ENCODE peak calls at places on chromosomes 3 and 15, in six cellular contexts. One of them, this sample, is unnamed. For H3K4me1, the result is how much of the 10 kb centered on the place peaks cover.

GRCh38 chr3:102229062-102229655 is 205.7 kb upstream of the ZPLD1 start:
- DNase-seq in CD8-positive, alpha-beta T cell: peak
- DNase-seq in spleen: no peak
- DNase-seq in hepatocyte: peak
- DNase-seq in GM23338: peak
- DNase-seq in A549: peak
- DNase-seq in this sample: peak

GRCh38 chr15:69380100-69380725 is 33.9 kb upstream of the KIF23 start:
- DNase-seq in CD8-positive, alpha-beta T cell: no peak
- DNase-seq in spleen: no peak
- DNase-seq in hepatocyte: no peak
- DNase-seq in GM23338: peak
- DNase-seq in A549: peak
- DNase-seq in this sample: no peak

GRCh38 chr15:66906660-66907059 is 158.7 kb upstream of the SMAD3 start:
- DNase-seq in CD8-positive, alpha-beta T cell: no peak
- DNase-seq in spleen: no peak
- DNase-seq in hepatocyte: no peak
- DNase-seq in GM23338: no peak
- DNase-seq in A549: no peak
- DNase-seq in this sample: no peak

GRCh38 chr3:120450914-120451669 is at the start of gene FSTL1:
- DNase-seq in CD8-positive, alpha-beta T cell: no peak
- DNase-seq in spleen: peak
- DNase-seq in hepatocyte: peak
- DNase-seq in GM23338: peak
- DNase-seq in A549: no peak
- DNase-seq in this sample: no peak

GRCh38 chr15:93048759-93049161 is 40.3 kb downstream of the RGMA start:
- DNase-seq in CD8-positive, alpha-beta T cell: no peak
- DNase-seq in spleen: no peak
- DNase-seq in hepatocyte: no peak
- DNase-seq in GM23338: no peak
- DNase-seq in A549: no peak
- DNase-seq in this sample: no peak

GRCh38 chr3:38084969-38085942 is 46.2 kb downstream of the DLEC1 start:
- DNase-seq in CD8-positive, alpha-beta T cell: no peak
- DNase-seq in spleen: no peak
- DNase-seq in hepatocyte: no peak
- DNase-seq in GM23338: no peak
- DNase-seq in A549: no peak
- DNase-seq in this sample: no peak

GRCh38 chr3:131608741-131609140 is 106.0 kb upstream of the MRPL3 start:
- DNase-seq in CD8-positive, alpha-beta T cell: no peak
- DNase-seq in spleen: no peak
- DNase-seq in hepatocyte: no peak
- DNase-seq in GM23338: no peak
- DNase-seq in A549: no peak
- DNase-seq in this sample: no peak

GRCh38 chr15:77455696-77456293 is 35.1 kb downstream of the HMG20A start:
- DNase-seq in CD8-positive, alpha-beta T cell: no peak
- DNase-seq in spleen: no peak
- DNase-seq in hepatocyte: peak
- DNase-seq in GM23338: no peak
- DNase-seq in A549: no peak
- DNase-seq in this sample: no peak

GRCh38 chr3:122719273-122719921 is 38.8 kb downstream of the PARP14 start:
- DNase-seq in CD8-positive, alpha-beta T cell: no peak
- DNase-seq in spleen: no peak
- DNase-seq in hepatocyte: no peak
- DNase-seq in GM23338: no peak
- DNase-seq in A549: no peak
- DNase-seq in this sample: no peak

GRCh38 chr3:81218023-81218422 is 543.4 kb downstream of the GBE1 start:
- DNase-seq in CD8-positive, alpha-beta T cell: no peak
- DNase-seq in spleen: no peak
- DNase-seq in hepatocyte: peak
- DNase-seq in GM23338: peak
- DNase-seq in A549: peak
- DNase-seq in this sample: no peak

GRCh38 chr15:45307230-45307924 is 55.3 kb downstream of the SLC28A2 start:
- DNase-seq in CD8-positive, alpha-beta T cell: no peak
- DNase-seq in spleen: no peak
- DNase-seq in hepatocyte: peak
- DNase-seq in GM23338: peak
- DNase-seq in A549: peak
- DNase-seq in this sample: no peak

GRCh38 chr15:66698318-66698961 is 3.6 kb upstream of the SMAD6 start:
- DNase-seq in CD8-positive, alpha-beta T cell: no peak
- DNase-seq in spleen: no peak
- DNase-seq in hepatocyte: peak
- DNase-seq in GM23338: peak
- DNase-seq in A549: peak
- DNase-seq in this sample: peak

GRCh38 chr15:93543093-93543492 is 454.1 kb upstream of the RGMA start:
- DNase-seq in CD8-positive, alpha-beta T cell: no peak
- DNase-seq in spleen: no peak
- DNase-seq in hepatocyte: no peak
- DNase-seq in GM23338: no peak
- DNase-seq in A549: no peak
- DNase-seq in this sample: no peak

GRCh38 chr3:196650740-196651311 is 11.3 kb downstream of the NRROS start:
- DNase-seq in CD8-positive, alpha-beta T cell: no peak
- DNase-seq in spleen: no peak
- DNase-seq in hepatocyte: peak
- DNase-seq in GM23338: no peak
- DNase-seq in A549: peak
- DNase-seq in this sample: peak

GRCh38 chr3:58491506-58492384 is at the start of gene KCTD6:
- DNase-seq in CD8-positive, alpha-beta T cell: peak
- DNase-seq in spleen: peak
- DNase-seq in hepatocyte: peak
- DNase-seq in GM23338: peak
- DNase-seq in A549: peak
- DNase-seq in this sample: peak

GRCh38 chr3:194879991-194880939 is 194.6 kb downstream of the FAM43A start:
- DNase-seq in CD8-positive, alpha-beta T cell: no peak
- DNase-seq in spleen: peak
- DNase-seq in hepatocyte: no peak
- DNase-seq in GM23338: no peak
- DNase-seq in A549: no peak
- DNase-seq in this sample: peak

GRCh38 chr3:112813723-112814171 is 32.9 kb downstream of the CD200R1L start:
- DNase-seq in CD8-positive, alpha-beta T cell: no peak
- DNase-seq in spleen: peak
- DNase-seq in hepatocyte: no peak
- DNase-seq in GM23338: no peak
- DNase-seq in A549: no peak
- DNase-seq in this sample: no peak

GRCh38 chr3:25412269-25412668 is 15.8 kb upstream of the RARB start:
- DNase-seq in CD8-positive, alpha-beta T cell: no peak
- DNase-seq in spleen: no peak
- DNase-seq in hepatocyte: peak
- DNase-seq in GM23338: no peak
- DNase-seq in A549: peak
- DNase-seq in this sample: no peak

GRCh38 chr3:27176256-27176655 is 192.9 kb downstream of the NEK10 start:
- DNase-seq in CD8-positive, alpha-beta T cell: no peak
- DNase-seq in spleen: no peak
- DNase-seq in hepatocyte: no peak
- DNase-seq in GM23338: no peak
- DNase-seq in A549: no peak
- DNase-seq in this sample: no peak

GRCh38 chr15:29090617-29091466 is 178.8 kb downstream of the NSMCE3 start:
- DNase-seq in CD8-positive, alpha-beta T cell: peak
- DNase-seq in spleen: peak
- DNase-seq in hepatocyte: peak
- DNase-seq in GM23338: peak
- DNase-seq in A549: peak
- DNase-seq in this sample: no peak

GRCh38 chr3:83738202-83738601 is 1220.6 kb upstream of the CADM2 start:
- DNase-seq in CD8-positive, alpha-beta T cell: no peak
- DNase-seq in spleen: no peak
- DNase-seq in hepatocyte: no peak
- DNase-seq in GM23338: no peak
- DNase-seq in A549: no peak
- DNase-seq in this sample: no peak

GRCh38 chr3:172383306-172383796 is 64.9 kb downstream of the GHSR start:
- DNase-seq in CD8-positive, alpha-beta T cell: no peak
- DNase-seq in spleen: no peak
- DNase-seq in hepatocyte: no peak
- DNase-seq in GM23338: no peak
- DNase-seq in A549: no peak
- DNase-seq in this sample: no peak

GRCh38 chr3:141266186-141266585 is 34.6 kb downstream of the PXYLP1 start:
- DNase-seq in CD8-positive, alpha-beta T cell: no peak
- DNase-seq in spleen: no peak
- DNase-seq in hepatocyte: no peak
- DNase-seq in GM23338: no peak
- DNase-seq in A549: no peak
- DNase-seq in this sample: no peak

GRCh38 chr3:98564282-98565005 is 29.0 kb downstream of the CPOX start:
- DNase-seq in CD8-positive, alpha-beta T cell: peak
- DNase-seq in spleen: no peak
- DNase-seq in hepatocyte: no peak
- DNase-seq in GM23338: no peak
- DNase-seq in A549: no peak
- DNase-seq in this sample: no peak

GRCh38 chr15:50879016-50879415 is 29.5 kb upstream of the AP4E1 start:
- DNase-seq in CD8-positive, alpha-beta T cell: no peak
- DNase-seq in spleen: no peak
- DNase-seq in hepatocyte: no peak
- DNase-seq in GM23338: no peak
- DNase-seq in A549: no peak
- DNase-seq in this sample: no peak

GRCh38 chr15:50876989-50877360 is 31.5 kb upstream of the AP4E1 start:
- DNase-seq in CD8-positive, alpha-beta T cell: peak
- DNase-seq in spleen: no peak
- DNase-seq in hepatocyte: peak
- DNase-seq in GM23338: peak
- DNase-seq in A549: peak
- DNase-seq in this sample: peak

GRCh38 chr15:50881121-50882048 is 27.1 kb upstream of the AP4E1 start:
- DNase-seq in CD8-positive, alpha-beta T cell: no peak
- DNase-seq in spleen: no peak
- DNase-seq in hepatocyte: no peak
- DNase-seq in GM23338: no peak
- DNase-seq in A549: no peak
- DNase-seq in this sample: no peak

GRCh38 chr15:50880651-50881114 is 27.8 kb upstream of the AP4E1 start:
- DNase-seq in CD8-positive, alpha-beta T cell: no peak
- DNase-seq in spleen: no peak
- DNase-seq in hepatocyte: no peak
- DNase-seq in GM23338: no peak
- DNase-seq in A549: no peak
- DNase-seq in this sample: no peak

DNA sequence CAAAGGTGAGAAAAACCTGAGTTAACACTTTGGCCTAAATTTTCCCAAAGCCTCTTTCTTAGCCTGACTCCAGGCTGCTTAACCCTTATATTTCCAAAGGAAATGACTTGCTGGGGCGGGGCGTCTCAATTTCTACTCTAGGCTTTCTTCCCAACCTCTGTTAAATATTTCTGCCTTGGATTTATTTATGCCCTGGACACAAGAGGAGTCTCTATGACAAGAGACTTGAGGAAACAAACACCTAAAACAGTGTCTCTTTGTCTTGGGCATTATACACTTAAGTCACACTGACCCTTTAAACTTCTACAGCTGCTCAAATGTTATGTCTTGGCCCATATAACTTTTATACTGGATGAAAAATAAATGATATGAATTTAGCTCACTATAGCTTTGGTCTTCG is 28.3 kb upstream of the AP4E1 start:
- DNase-seq in CD8-positive, alpha-beta T cell: no peak
- DNase-seq in spleen: no peak
- DNase-seq in hepatocyte: no peak
- DNase-seq in GM23338: no peak
- DNase-seq in A549: no peak
- DNase-seq in this sample: no peak
- H3K4me1 ChIP-seq in CD8-positive, alpha-beta T cell: under half
- H3K4me1 ChIP-seq in spleen: under half
- H3K4me1 ChIP-seq in hepatocyte: under half
- H3K4me1 ChIP-seq in GM23338: under half
- H3K4me1 ChIP-seq in A549: under half
- H3K4me1 ChIP-seq in this sample: under half

DNA sequence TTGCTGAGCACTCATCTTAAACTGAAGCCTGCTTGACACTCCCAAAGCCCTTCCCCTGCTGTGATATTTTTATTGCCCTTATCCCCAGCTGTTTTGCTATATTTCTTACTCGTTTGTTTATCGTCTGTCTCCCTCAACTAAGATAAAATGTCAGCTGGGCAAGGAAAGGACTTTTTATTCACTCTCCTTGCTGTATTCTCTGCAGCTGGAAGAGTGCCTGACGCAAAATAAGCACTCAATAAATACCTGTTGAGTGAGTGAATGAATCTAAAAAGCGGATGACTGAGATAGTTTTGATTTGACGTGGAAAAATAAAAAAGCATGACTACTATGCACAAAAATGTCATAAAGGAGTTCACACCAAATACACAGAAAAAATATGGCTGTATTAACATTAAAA is 84.8 kb upstream of the POMGNT2 start:
- DNase-seq in CD8-positive, alpha-beta T cell: no peak
- DNase-seq in spleen: no peak
- DNase-seq in hepatocyte: peak
- DNase-seq in GM23338: no peak
- DNase-seq in A549: no peak
- DNase-seq in this sample: no peak
- H3K4me1 ChIP-seq in CD8-positive, alpha-beta T cell: under half
- H3K4me1 ChIP-seq in spleen: under half
- H3K4me1 ChIP-seq in hepatocyte: under half
- H3K4me1 ChIP-seq in GM23338: under half
- H3K4me1 ChIP-seq in A549: under half
- H3K4me1 ChIP-seq in this sample: under half

DNA sequence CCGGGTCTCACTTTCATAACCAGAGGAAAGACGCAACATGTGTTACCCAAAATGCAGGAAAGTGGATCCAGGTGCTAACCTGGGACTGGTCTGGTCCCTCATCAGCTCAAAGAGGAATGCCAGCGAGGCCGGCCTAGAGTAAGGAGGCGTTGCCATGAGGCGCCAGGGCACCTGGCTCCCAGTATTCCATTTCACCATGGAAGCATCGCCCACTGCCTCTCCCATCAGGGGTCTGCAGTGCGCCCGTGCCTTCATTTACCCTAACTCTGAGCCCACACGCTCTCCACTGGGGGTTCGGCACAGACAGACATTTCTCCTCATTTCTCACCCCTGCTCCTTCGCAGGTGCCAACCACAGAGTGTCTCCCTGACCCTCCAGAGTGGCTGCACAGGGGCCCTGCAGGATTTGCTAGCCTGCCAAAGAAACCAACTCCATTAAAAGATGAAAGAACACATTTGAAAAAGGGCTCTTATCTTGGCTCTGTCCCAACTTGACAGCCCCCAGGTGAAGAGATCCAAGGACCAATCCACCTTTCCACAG is 61.5 kb downstream of the ABTB1 start:
- DNase-seq in CD8-positive, alpha-beta T cell: no peak
- DNase-seq in spleen: peak
- DNase-seq in hepatocyte: no peak
- DNase-seq in GM23338: no peak
- DNase-seq in A549: no peak
- DNase-seq in this sample: no peak
- H3K4me1 ChIP-seq in CD8-positive, alpha-beta T cell: under half
- H3K4me1 ChIP-seq in spleen: under half
- H3K4me1 ChIP-seq in hepatocyte: under half
- H3K4me1 ChIP-seq in GM23338: under half
- H3K4me1 ChIP-seq in A549: half or more
- H3K4me1 ChIP-seq in this sample: half or more

GRCh38 chr3:96319176-96319575 is 495.2 kb upstream of the EPHA6 start:
- DNase-seq in CD8-positive, alpha-beta T cell: no peak
- DNase-seq in spleen: no peak
- DNase-seq in hepatocyte: peak
- DNase-seq in GM23338: no peak
- DNase-seq in A549: no peak
- DNase-seq in this sample: no peak
- H3K4me1 ChIP-seq in CD8-positive, alpha-beta T cell: under half
- H3K4me1 ChIP-seq in spleen: under half
- H3K4me1 ChIP-seq in hepatocyte: under half
- H3K4me1 ChIP-seq in GM23338: under half
- H3K4me1 ChIP-seq in A549: under half
- H3K4me1 ChIP-seq in this sample: under half